ENCODE peak calls at places on chromosome 13, in six cellular contexts. One of them, this sample, is unnamed.

GRCh38 chr13:98411617-98412310 is 165.1 kb downstream of the STK24 start:
- DNase-seq in K562: no peak
- DNase-seq in GM12878: no peak
- DNase-seq in HepG2: no peak
- DNase-seq in HCT116: no peak
- DNase-seq in H1: no peak
- DNase-seq in this sample: no peak

GRCh38 chr13:106570354-106570822 is 2.5 kb upstream of the ARGLU1 start:
- DNase-seq in GM12878: no peak
- DNase-seq in K562: peak; percentile 81
- DNase-seq in HepG2: no peak
- DNase-seq in H1: peak; percentile 73
- DNase-seq in HCT116: peak; percentile 92
- DNase-seq in this sample: no peak

GRCh38 chr13:110329798-110330461 is 22.8 kb downstream of the COL4A2 start:
- DNase-seq in GM12878: no peak
- DNase-seq in HepG2: no peak
- DNase-seq in K562: no peak
- DNase-seq in H1: no peak
- DNase-seq in HCT116: no peak
- DNase-seq in this sample: no peak

GRCh38 chr13:49374585-49375290 is 69.1 kb downstream of the CAB39L start:
- DNase-seq in HCT116: no peak
- DNase-seq in GM12878: no peak
- DNase-seq in H1: no peak
- DNase-seq in HepG2: no peak
- DNase-seq in K562: peak; percentile 61
- DNase-seq in this sample: no peak

GRCh38 chr13:28117689-28118377 is 17.5 kb upstream of the FLT3 start:
- DNase-seq in HCT116: no peak
- DNase-seq in GM12878: no peak
- DNase-seq in H1: no peak
- DNase-seq in HepG2: no peak
- DNase-seq in K562: peak; percentile 50
- DNase-seq in this sample: no peak

GRCh38 chr13:43284162-43284561 is 260.8 kb downstream of the DNAJC15 start:
- DNase-seq in HepG2: no peak
- DNase-seq in K562: no peak
- DNase-seq in HCT116: no peak
- DNase-seq in GM12878: no peak
- DNase-seq in H1: no peak
- DNase-seq in this sample: no peak

GRCh38 chr13:27055501-27055900 is 116.1 kb downstream of the USP12 start:
- DNase-seq in K562: no peak
- DNase-seq in GM12878: no peak
- DNase-seq in H1: no peak
- DNase-seq in HepG2: no peak
- DNase-seq in HCT116: no peak
- DNase-seq in this sample: no peak

GRCh38 chr13:23427342-23428182 is 5.9 kb downstream of the SACS start:
- DNase-seq in GM12878: no peak
- DNase-seq in K562: no peak
- DNase-seq in H1: no peak
- DNase-seq in HepG2: peak; percentile 5
- DNase-seq in HCT116: no peak
- DNase-seq in this sample: no peak

GRCh38 chr13:80037505-80037888 is 303.4 kb downstream of the SPRY2 start:
- DNase-seq in HCT116: no peak
- DNase-seq in GM12878: no peak
- DNase-seq in K562: no peak
- DNase-seq in HepG2: no peak
- DNase-seq in H1: no peak
- DNase-seq in this sample: no peak

GRCh38 chr13:50236898-50237318 is 221.7 kb downstream of the KCNRG start:
- DNase-seq in HCT116: no peak
- DNase-seq in K562: no peak
- DNase-seq in GM12878: peak; percentile 78
- DNase-seq in HepG2: no peak
- DNase-seq in H1: no peak
- DNase-seq in this sample: no peak

GRCh38 chr13:51579676-51580075 is 4.6 kb upstream of the WDFY2 start:
- DNase-seq in GM12878: no peak
- DNase-seq in HepG2: peak; percentile 20
- DNase-seq in H1: no peak
- DNase-seq in HCT116: no peak
- DNase-seq in K562: no peak
- DNase-seq in this sample: no peak

GRCh38 chr13:101218484-101218883 is 197.8 kb downstream of the NALCN start:
- DNase-seq in HepG2: no peak
- DNase-seq in K562: no peak
- DNase-seq in GM12878: no peak
- DNase-seq in HCT116: no peak
- DNase-seq in H1: no peak
- DNase-seq in this sample: no peak

GRCh38 chr13:101219609-101220265 is 196.6 kb downstream of the NALCN start:
- DNase-seq in H1: no peak
- DNase-seq in K562: no peak
- DNase-seq in GM12878: no peak
- DNase-seq in HCT116: no peak
- DNase-seq in HepG2: no peak
- DNase-seq in this sample: no peak

GRCh38 chr13:101211261-101211660 is 205.0 kb downstream of the NALCN start:
- DNase-seq in H1: no peak
- DNase-seq in HCT116: no peak
- DNase-seq in HepG2: no peak
- DNase-seq in K562: no peak
- DNase-seq in GM12878: no peak
- DNase-seq in this sample: no peak

GRCh38 chr13:101217086-101217485 is 199.2 kb downstream of the NALCN start:
- DNase-seq in H1: no peak
- DNase-seq in HepG2: no peak
- DNase-seq in GM12878: no peak
- DNase-seq in HCT116: no peak
- DNase-seq in K562: no peak
- DNase-seq in this sample: no peak
- H3K4me3 ChIP-seq in H1: no peak overlapping the region
- H3K4me3 ChIP-seq in HepG2: no peak overlapping the region
- H3K4me3 ChIP-seq in GM12878: no peak overlapping the region
- H3K4me3 ChIP-seq in HCT116: no peak overlapping the region
- H3K4me3 ChIP-seq in K562: no peak overlapping the region
- H3K4me3 ChIP-seq in this sample: no peak overlapping the region

GRCh38 chr13:58630794-58631193 is 999.2 kb downstream of the PCDH17 start:
- DNase-seq in K562: no peak
- DNase-seq in HepG2: no peak
- DNase-seq in HCT116: no peak
- DNase-seq in H1: no peak
- DNase-seq in GM12878: no peak
- DNase-seq in this sample: no peak

GRCh38 chr13:58620171-58620570 is 988.6 kb downstream of the PCDH17 start:
- DNase-seq in HepG2: no peak
- DNase-seq in HCT116: no peak
- DNase-seq in GM12878: no peak
- DNase-seq in K562: no peak
- DNase-seq in H1: no peak
- DNase-seq in this sample: no peak

GRCh38 chr13:58625703-58626389 is 994.3 kb downstream of the PCDH17 start:
- DNase-seq in HepG2: no peak
- DNase-seq in HCT116: no peak
- DNase-seq in GM12878: no peak
- DNase-seq in K562: no peak
- DNase-seq in H1: no peak
- DNase-seq in this sample: no peak
- H3K4me1 ChIP-seq in HepG2: no peaks in the 10 kb centered on the region
- H3K4me1 ChIP-seq in HCT116: no peaks in the 10 kb centered on the region
- H3K4me1 ChIP-seq in GM12878: no peaks in the 10 kb centered on the region
- H3K4me1 ChIP-seq in K562: no peaks in the 10 kb centered on the region
- H3K4me1 ChIP-seq in H1: no peaks in the 10 kb centered on the region
- H3K4me1 ChIP-seq in this sample: no peaks in the 10 kb centered on the region

DNA sequence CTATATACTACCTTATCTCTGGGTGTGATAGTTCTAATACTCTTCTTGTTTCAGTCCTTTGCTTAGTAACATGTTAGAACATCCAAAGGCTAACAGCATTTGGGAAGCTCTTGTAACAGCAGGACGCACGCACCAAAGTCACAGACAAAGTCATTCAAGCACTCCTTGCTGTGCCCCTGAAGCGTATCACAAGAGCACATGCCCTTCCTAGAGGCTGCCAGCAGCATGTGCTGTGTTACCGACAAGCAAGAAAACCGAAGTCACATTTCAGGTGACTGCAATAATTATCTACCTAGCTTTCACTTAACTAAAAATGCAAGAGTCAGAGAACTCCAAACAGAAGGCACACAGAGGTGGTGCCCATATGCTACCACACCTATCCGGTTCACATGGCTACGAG is 194.1 kb downstream of the KLF12 start:
- DNase-seq in K562: no peak
- DNase-seq in GM12878: no peak
- DNase-seq in H1: no peak
- DNase-seq in HCT116: no peak
- DNase-seq in HepG2: no peak
- DNase-seq in this sample: no peak
- TF ChIP-seq ZNF274 in K562: no peak
- TF ChIP-seq ZNF274 in GM12878: no peak
- TF ChIP-seq ZNF274 in H1: no peak
- TF ChIP-seq ZNF274 in HCT116: no peak
- TF ChIP-seq ZNF274 in HepG2: no peak
- TF ChIP-seq ZNF274 in this sample: no peak

GRCh38 chr13:100506600-100507422 is 81.8 kb downstream of the GGACT start:
- DNase-seq in HCT116: no peak
- DNase-seq in K562: no peak
- DNase-seq in HepG2: no peak
- DNase-seq in GM12878: no peak
- DNase-seq in H1: no peak
- DNase-seq in this sample: no peak
- H3K4me3 ChIP-seq in HCT116: no peak overlapping the region
- H3K4me3 ChIP-seq in K562: no peak overlapping the region
- H3K4me3 ChIP-seq in HepG2: no peak overlapping the region
- H3K4me3 ChIP-seq in GM12878: peak overlapping the region; percentile 48
- H3K4me3 ChIP-seq in H1: no peak overlapping the region
- H3K4me3 ChIP-seq in this sample: no peak overlapping the region

GRCh38 chr13:30289533-30289932 is 17.8 kb downstream of the KATNAL1 start:
- DNase-seq in K562: no peak
- DNase-seq in H1: no peak
- DNase-seq in HepG2: no peak
- DNase-seq in HCT116: no peak
- DNase-seq in GM12878: no peak
- DNase-seq in this sample: no peak
- H3K4me1 ChIP-seq in K562: peaks cover 4% of the 10 kb centered on the region
- H3K4me1 ChIP-seq in H1: no peaks in the 10 kb centered on the region
- H3K4me1 ChIP-seq in HepG2: peaks cover 20% of the 10 kb centered on the region
- H3K4me1 ChIP-seq in HCT116: peaks cover 15% of the 10 kb centered on the region
- H3K4me1 ChIP-seq in GM12878: no peaks in the 10 kb centered on the region
- H3K4me1 ChIP-seq in this sample: no peaks in the 10 kb centered on the region

GRCh38 chr13:113365551-113365971 is 1.6 kb upstream of the GRTP1 start:
- DNase-seq in H1: no peak
- DNase-seq in K562: no peak
- DNase-seq in GM12878: no peak
- DNase-seq in HCT116: no peak
- DNase-seq in HepG2: no peak
- DNase-seq in this sample: no peak
- TF ChIP-seq ZNF274 in H1: no peak
- TF ChIP-seq ZNF274 in K562: no peak
- TF ChIP-seq ZNF274 in GM12878: no peak
- TF ChIP-seq ZNF274 in HCT116: no peak
- TF ChIP-seq ZNF274 in HepG2: no peak
- TF ChIP-seq ZNF274 in this sample: no peak

DNA sequence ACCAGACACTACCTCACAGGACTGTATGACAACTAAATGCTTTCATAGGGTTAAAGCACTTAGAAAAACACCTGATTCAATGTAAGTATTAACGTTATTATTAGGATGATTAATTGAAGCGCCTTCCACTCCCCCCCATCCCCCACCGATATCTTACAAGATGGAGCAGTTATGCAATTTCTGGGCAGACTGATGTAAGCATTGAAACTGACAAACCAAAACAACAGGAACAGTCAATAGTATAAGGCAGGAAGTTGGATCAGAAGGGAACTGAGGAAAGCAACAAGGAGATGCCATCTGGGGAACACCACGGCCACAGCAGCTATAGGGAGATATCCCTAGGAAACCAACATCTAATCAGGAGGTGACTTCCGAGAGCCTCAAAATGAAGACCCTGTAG is 3.8 kb downstream of the LCP1 start:
- DNase-seq in GM12878: no peak
- DNase-seq in H1: no peak
- DNase-seq in K562: no peak
- DNase-seq in HCT116: no peak
- DNase-seq in HepG2: no peak
- DNase-seq in this sample: no peak
- H3K4me3 ChIP-seq in GM12878: peak overlapping the region; percentile 72
- H3K4me3 ChIP-seq in H1: no peak overlapping the region
- H3K4me3 ChIP-seq in K562: no peak overlapping the region
- H3K4me3 ChIP-seq in HCT116: no peak overlapping the region
- H3K4me3 ChIP-seq in HepG2: no peak overlapping the region
- H3K4me3 ChIP-seq in this sample: no peak overlapping the region

GRCh38 chr13:76885203-76886004 is 801 bp downstream of the KCTD12 start:
- DNase-seq in HCT116: no peak
- DNase-seq in K562: peak; percentile 23
- DNase-seq in GM12878: no peak
- DNase-seq in HepG2: no peak
- DNase-seq in H1: peak; percentile 13
- DNase-seq in this sample: peak; percentile 44
- H3K4me1 ChIP-seq in HCT116: peaks cover 14% of the 10 kb centered on the region
- H3K4me1 ChIP-seq in K562: no peaks in the 10 kb centered on the region
- H3K4me1 ChIP-seq in GM12878: no peaks in the 10 kb centered on the region
- H3K4me1 ChIP-seq in HepG2: peaks cover 7% of the 10 kb centered on the region
- H3K4me1 ChIP-seq in H1: peaks cover 4% of the 10 kb centered on the region
- H3K4me1 ChIP-seq in this sample: no peaks in the 10 kb centered on the region

GRCh38 chr13:61414136-61414535 is 1.5 kb downstream of the PCDH20 start:
- DNase-seq in H1: no peak
- DNase-seq in HepG2: no peak
- DNase-seq in K562: no peak
- DNase-seq in GM12878: no peak
- DNase-seq in HCT116: no peak
- DNase-seq in this sample: no peak
- TF ChIP-seq ZNF274 in H1: no peak
- TF ChIP-seq ZNF274 in HepG2: no peak
- TF ChIP-seq ZNF274 in K562: no peak
- TF ChIP-seq ZNF274 in GM12878: no peak
- TF ChIP-seq ZNF274 in HCT116: no peak
- TF ChIP-seq ZNF274 in this sample: no peak

DNA sequence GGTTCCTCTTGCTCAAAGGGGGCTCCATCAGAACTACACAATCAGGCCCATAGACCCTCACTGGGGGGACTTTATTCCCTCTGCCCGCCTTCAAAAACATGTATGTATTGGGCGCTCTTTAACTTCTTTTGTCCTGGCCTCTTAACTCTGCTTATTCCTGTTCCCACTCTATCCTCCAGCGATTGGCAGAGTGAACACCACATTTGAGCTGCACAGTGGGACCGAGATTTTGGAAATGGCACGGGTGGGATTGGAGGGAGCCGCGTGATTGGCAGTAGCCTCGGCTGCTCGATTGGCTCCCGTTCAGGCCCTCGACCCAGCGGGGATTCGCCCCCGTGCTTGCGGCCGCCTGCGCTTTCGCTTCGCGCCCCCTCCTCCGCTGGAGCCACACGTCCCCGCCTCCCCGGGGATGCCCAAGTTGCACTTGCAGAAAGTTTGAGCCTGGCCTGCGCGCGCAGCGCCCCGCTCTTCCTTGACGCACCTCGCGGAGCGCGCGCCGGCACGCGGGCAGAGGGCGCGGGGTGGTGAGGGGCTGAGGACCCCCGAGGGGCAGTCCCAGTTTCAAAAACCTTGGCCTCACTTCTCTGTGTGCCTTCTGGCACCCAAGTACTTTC is at the start of gene ZIC5:
- DNase-seq in K562: no peak
- DNase-seq in HCT116: no peak
- DNase-seq in H1: peak; percentile 84
- DNase-seq in HepG2: no peak
- DNase-seq in GM12878: no peak
- DNase-seq in this sample: no peak
- H3K4me3 ChIP-seq in K562: peak within 1 kb of the TSS; percentile 56
- H3K4me3 ChIP-seq in HCT116: peak within 1 kb of the TSS; percentile 79
- H3K4me3 ChIP-seq in H1: peak within 1 kb of the TSS; percentile 79
- H3K4me3 ChIP-seq in HepG2: peak within 1 kb of the TSS; percentile 50
- H3K4me3 ChIP-seq in GM12878: no peak within 1 kb of the TSS
- H3K4me3 ChIP-seq in this sample: peak within 1 kb of the TSS; percentile 57